ENCODE peak calls at places on chromosomes 3 and 15, in eight cellular contexts. P is heart left ventricle, Z is HepG2, O is sigmoid colon, T is lower lobe of right lung, I is psoas muscle, R is uterus, W is lung. F is an unnamed sample.

GRCh38 chr3:9168230-9168629 is 81.2 kb downstream of the SRGAP3 start:
- DNase-seq in I (no peak), T (no peak), Z (no peak), W (no peak), P (no peak), R (no peak), O (no peak), F (no peak)

GRCh38 chr3:128787256-128788253 is 61.6 kb downstream of the RAB7A start:
- DNase-seq in I (no peak), T (no peak), P (no peak), Z (peak; percentile 12), R (no peak), W (no peak), O (no peak), F (peak; percentile 23)

GRCh38 chr15:89043031-89044002 is 44.9 kb upstream of the ABHD2 start:
- DNase-seq in R (no peak), O (no peak), T (no peak), Z (no peak), P (no peak), I (no peak), W (no peak), F (no peak)

GRCh38 chr3:15820911-15821310 is 23.1 kb upstream of the ANKRD28 start:
- DNase-seq in P (no peak), Z (no peak), R (no peak), I (no peak), T (no peak), O (no peak), W (no peak), F (no peak)

GRCh38 chr3:101038880-101039279 is 45.7 kb upstream of the ABI3BP start:
- DNase-seq in Z (no peak), I (no peak), T (no peak), W (no peak), R (no peak), O (no peak), P (no peak), F (no peak)

GRCh38 chr3:157175678-157176077 is 15.7 kb upstream of the CCNL1 start:
- DNase-seq in I (peak; percentile 58), R (no peak), W (no peak), T (peak; percentile 71), P (no peak), O (peak; percentile 76), Z (no peak), F (peak; percentile 33)

GRCh38 chr3:32817195-32817560 is 619 bp upstream of the TRIM71 start:
- DNase-seq in R (no peak), P (no peak), W (no peak), I (no peak), O (no peak), T (no peak), Z (no peak), F (peak; percentile 0)

GRCh38 chr15:42385206-42385979 is 26.1 kb downstream of the CAPN3 start:
- DNase-seq in T (no peak), I (no peak), Z (peak; percentile 45), O (no peak), P (no peak), R (no peak), W (no peak), F (no peak)

GRCh38 chr3:191303596-191303995 is 25.6 kb upstream of the CCDC50 start:
- DNase-seq in Z (no peak), T (no peak), I (no peak), W (no peak), R (no peak), O (no peak), P (no peak), F (no peak)

GRCh38 chr3:28646435-28646834 is 297.8 kb upstream of the AZI2 start:
- DNase-seq in Z (no peak), W (no peak), P (no peak), T (no peak), I (no peak), O (no peak), R (no peak), F (no peak)

GRCh38 chr15:78620839-78621421 is at the start of gene CHRNA3:
- DNase-seq in O (no peak), T (no peak), P (no peak), W (no peak), Z (no peak), R (no peak), I (no peak), F (no peak)

GRCh38 chr3:85572978-85573377 is 614.2 kb downstream of the CADM2 start:
- DNase-seq in I (no peak), W (no peak), Z (no peak), O (no peak), P (no peak), T (no peak), R (no peak), F (no peak)

GRCh38 chr3:141659821-141660597 is 78.1 kb upstream of the RNF7 start:
- DNase-seq in R (no peak), P (peak; percentile 57), I (peak; percentile 66), W (peak; percentile 67), T (peak; percentile 79), O (peak; percentile 90), Z (no peak), F (no peak)

GRCh38 chr3:142981108-142981507 is 17.6 kb upstream of the PAQR9 start:
- DNase-seq in W (no peak), T (no peak), R (no peak), Z (no peak), O (no peak), I (no peak), P (no peak), F (no peak)

GRCh38 chr3:66816110-66816761 is 181.9 kb upstream of the KBTBD8 start:
- DNase-seq in Z (peak; percentile 36), R (no peak), T (no peak), W (no peak), P (no peak), I (no peak), O (no peak), F (no peak)

GRCh38 chr3:134625462-134625861 is 25.4 kb downstream of the KY start:
- DNase-seq in R (no peak), P (no peak), I (no peak), T (no peak), Z (no peak), O (no peak), W (no peak), F (no peak)

GRCh38 chr3:42802876-42803799 is 1.2 kb downstream of the HIGD1A start:
- DNase-seq in I (no peak), P (no peak), T (no peak), R (no peak), Z (peak; percentile 33), W (no peak), O (no peak), F (no peak)

GRCh38 chr3:58857423-58857822 is 190.8 kb upstream of the FAM3D start:
- DNase-seq in W (no peak), T (no peak), P (no peak), Z (no peak), I (no peak), O (no peak), R (no peak), F (no peak)

GRCh38 chr3:58858126-58858525 is 191.6 kb upstream of the FAM3D start:
- DNase-seq in W (no peak), P (no peak), I (no peak), R (no peak), Z (no peak), O (no peak), T (no peak), F (no peak)

GRCh38 chr3:58864480-58864879 is 185.3 kb downstream of the CFAP20DC start:
- DNase-seq in R (no peak), T (no peak), Z (no peak), P (no peak), W (no peak), I (no peak), O (no peak), F (no peak)

GRCh38 chr3:58866079-58866478 is 183.7 kb downstream of the CFAP20DC start:
- DNase-seq in I (no peak), P (no peak), O (no peak), T (no peak), Z (no peak), W (no peak), R (no peak), F (no peak)

GRCh38 chr3:58861551-58861950 is 188.3 kb downstream of the CFAP20DC start:
- DNase-seq in Z (no peak), P (no peak), W (no peak), T (no peak), R (no peak), I (no peak), O (no peak), F (no peak)
- H3K4me1 ChIP-seq in Z (no peaks in the 10 kb centered on the region), P (no peaks in the 10 kb centered on the region), W (no peaks in the 10 kb centered on the region), T (no peaks in the 10 kb centered on the region), R (no peaks in the 10 kb centered on the region), I (no peaks in the 10 kb centered on the region), O (no peaks in the 10 kb centered on the region), F (no peaks in the 10 kb centered on the region)

DNA sequence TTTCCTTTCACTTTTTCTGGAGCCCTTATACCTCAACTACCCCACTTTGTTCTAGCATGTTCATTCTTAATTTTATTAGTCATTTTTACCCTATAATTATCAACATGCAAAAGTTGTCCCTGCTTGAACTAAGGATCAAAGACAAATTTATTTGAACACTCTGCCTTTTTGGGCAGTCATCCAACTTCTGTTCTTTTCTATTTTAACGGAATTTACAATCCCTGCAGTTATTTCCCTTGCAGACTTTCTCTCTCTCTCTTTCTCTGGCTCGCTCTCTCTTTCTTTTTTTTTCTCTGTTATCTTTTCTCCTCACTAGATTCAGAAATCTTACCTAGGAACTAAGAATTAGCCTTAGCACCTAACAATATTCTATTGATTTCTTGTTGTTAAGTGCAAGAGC is 951.4 kb downstream of the DIPK2A start:
- DNase-seq in Z (no peak), O (no peak), W (no peak), P (no peak), I (no peak), R (no peak), T (no peak), F (no peak)
- H3K27ac ChIP-seq in Z (no peak overlapping the region), O (no peak overlapping the region), W (no peak overlapping the region), P (no peak overlapping the region), I (no peak overlapping the region), R (no peak overlapping the region), T (no peak overlapping the region), F (no peak overlapping the region)

GRCh38 chr3:2822611-2823010 is 287.6 kb downstream of the IL5RA start:
- DNase-seq in W (no peak), O (no peak), R (no peak), T (no peak), P (no peak), I (no peak), Z (no peak), F (no peak)

GRCh38 chr3:2826036-2826435 is 284.1 kb downstream of the IL5RA start:
- DNase-seq in I (no peak), Z (no peak), P (no peak), T (no peak), W (no peak), O (no peak), R (no peak), F (no peak)

GRCh38 chr3:2826453-2826852 is 283.7 kb downstream of the IL5RA start:
- DNase-seq in I (no peak), R (no peak), Z (no peak), O (no peak), P (no peak), T (no peak), W (no peak), F (no peak)

GRCh38 chr3:2823437-2824211 is 286.6 kb downstream of the IL5RA start:
- DNase-seq in P (no peak), W (no peak), I (no peak), R (no peak), O (no peak), Z (no peak), T (no peak), F (no peak)

GRCh38 chr3:2823016-2823415 is 287.2 kb downstream of the IL5RA start:
- DNase-seq in I (no peak), Z (no peak), R (no peak), T (no peak), O (no peak), P (no peak), W (no peak), F (no peak)
- H3K4me1 ChIP-seq in I (no peaks in the 10 kb centered on the region), Z (no peaks in the 10 kb centered on the region), R (no peaks in the 10 kb centered on the region), T (no peaks in the 10 kb centered on the region), O (no peaks in the 10 kb centered on the region), P (no peaks in the 10 kb centered on the region), W (no peaks in the 10 kb centered on the region), F (no peaks in the 10 kb centered on the region)

GRCh38 chr3:170418422-170419300 is at the start of gene CLDN11:
- DNase-seq in P (peak; percentile 45), T (no peak), I (peak; percentile 70), W (peak; percentile 27), Z (no peak), R (peak; percentile 58), O (peak; percentile 75), F (no peak)
- H3K27ac ChIP-seq in P (peak within 1 kb of the TSS; percentile 58), T (peak within 1 kb of the TSS; percentile 78), I (no peak within 1 kb of the TSS), W (no peak within 1 kb of the TSS), Z (no peak within 1 kb of the TSS), R (peak within 1 kb of the TSS; percentile 72), O (peak within 1 kb of the TSS; percentile 41), F (no peak within 1 kb of the TSS)

F was measured in naive thymus-derived CD4-positive, alpha-beta T cell.